ENCODE peak calls at places on chromosome 21, in five cellular contexts. R is NB4, F is thoracic aorta, B is astrocyte of the spinal cord, W is kidney. S is an unnamed sample.
A peak's percentile ranks its signal among the peaks of the same experiment; 100 is the strongest.

GRCh38 chr21:43188712-43189151 is 19.9 kb downstream of the CRYAA start:
- DNase-seq in R (no peak), F (no peak), B (no peak), W (peak; percentile 39), S (no peak)

GRCh38 chr21:26887241-26887640 is 42.0 kb upstream of the ADAMTS1 start:
- DNase-seq in R (no peak), F (no peak), B (peak; percentile 2), W (no peak), S (peak; percentile 87)

GRCh38 chr21:39660596-39660995 is 47.9 kb downstream of the B3GALT5 start:
- DNase-seq in R (no peak), F (no peak), B (peak; percentile 84), W (no peak), S (peak; percentile 63)

GRCh38 chr21:39388038-39388810 is 39.3 kb upstream of the HMGN1 start:
- DNase-seq in R (peak; percentile 89), F (peak; percentile 51), B (peak; percentile 82), W (peak; percentile 96), S (peak; percentile 80)

GRCh38 chr21:39441502-39442475 is 3.8 kb downstream of the LCA5L start:
- DNase-seq in R (peak; percentile 70), F (no peak), B (peak; percentile 51), W (no peak), S (peak; percentile 66)

GRCh38 chr21:36792505-36792967 is 93.6 kb downstream of the SIM2 start:
- DNase-seq in R (peak; percentile 8), F (no peak), B (no peak), W (no peak), S (no peak)

GRCh38 chr21:35428489-35428888 is 379.4 kb upstream of the RUNX1 start:
- DNase-seq in R (no peak), F (no peak), B (peak; percentile 50), W (no peak), S (peak; percentile 31)

GRCh38 chr21:29684106-29684505 is 255.7 kb downstream of the GRIK1 start:
- DNase-seq in R (no peak), F (no peak), B (no peak), W (no peak), S (no peak)

GRCh38 chr21:35575280-35575915 is 484.9 kb downstream of the SETD4 start:
- DNase-seq in R (no peak), F (no peak), B (peak; percentile 92), W (no peak), S (peak; percentile 68)

GRCh38 chr21:36554411-36555157 is 74.7 kb upstream of the CLDN14 start:
- DNase-seq in R (no peak), F (no peak), B (no peak), W (no peak), S (no peak)

GRCh38 chr21:17576080-17576835 is 36.4 kb downstream of the BTG3 start:
- DNase-seq in R (no peak), F (no peak), B (peak; percentile 3), W (no peak), S (no peak)

GRCh38 chr21:17583898-17584297 is 28.8 kb downstream of the BTG3 start:
- DNase-seq in R (no peak), F (no peak), B (no peak), W (no peak), S (no peak)

GRCh38 chr21:17578162-17578561 is 34.5 kb downstream of the BTG3 start:
- DNase-seq in R (no peak), F (no peak), B (no peak), W (no peak), S (no peak)

GRCh38 chr21:17577701-17578100 is 35.0 kb downstream of the BTG3 start:
- DNase-seq in R (no peak), F (no peak), B (no peak), W (no peak), S (no peak)

GRCh38 chr21:17580319-17580718 is 32.4 kb downstream of the BTG3 start:
- DNase-seq in R (no peak), F (no peak), B (no peak), W (no peak), S (no peak)
- TF ChIP-seq CTCF in R (no peak), F (no peak), B (no peak), W (no peak), S (no peak)

GRCh38 chr21:38326429-38326828 is 69.6 kb downstream of the KCNJ15 start:
- DNase-seq in R (no peak), F (no peak), B (no peak), W (no peak), S (no peak)
- TF ChIP-seq CTCF in R (no peak), F (no peak), B (no peak), W (no peak), S (no peak)

GRCh38 chr21:15557925-15558324 is 171.9 kb upstream of the USP25 start:
- DNase-seq in R (peak; percentile 56), F (no peak), B (no peak), W (no peak), S (no peak)

GRCh38 chr21:15549671-15550070 is 180.1 kb upstream of the USP25 start:
- DNase-seq in R (no peak), F (no peak), B (peak; percentile 2), W (no peak), S (no peak)

GRCh38 chr21:15558884-15559283 is 170.9 kb upstream of the USP25 start:
- DNase-seq in R (no peak), F (no peak), B (no peak), W (no peak), S (no peak)

GRCh38 chr21:15552914-15553491 is 176.8 kb upstream of the USP25 start:
- DNase-seq in R (peak; percentile 7), F (no peak), B (peak; percentile 37), W (no peak), S (peak; percentile 40)
- TF ChIP-seq CTCF in R (no peak), F (no peak), B (peak; percentile 58), W (peak; percentile 42), S (peak; percentile 60)

DNA sequence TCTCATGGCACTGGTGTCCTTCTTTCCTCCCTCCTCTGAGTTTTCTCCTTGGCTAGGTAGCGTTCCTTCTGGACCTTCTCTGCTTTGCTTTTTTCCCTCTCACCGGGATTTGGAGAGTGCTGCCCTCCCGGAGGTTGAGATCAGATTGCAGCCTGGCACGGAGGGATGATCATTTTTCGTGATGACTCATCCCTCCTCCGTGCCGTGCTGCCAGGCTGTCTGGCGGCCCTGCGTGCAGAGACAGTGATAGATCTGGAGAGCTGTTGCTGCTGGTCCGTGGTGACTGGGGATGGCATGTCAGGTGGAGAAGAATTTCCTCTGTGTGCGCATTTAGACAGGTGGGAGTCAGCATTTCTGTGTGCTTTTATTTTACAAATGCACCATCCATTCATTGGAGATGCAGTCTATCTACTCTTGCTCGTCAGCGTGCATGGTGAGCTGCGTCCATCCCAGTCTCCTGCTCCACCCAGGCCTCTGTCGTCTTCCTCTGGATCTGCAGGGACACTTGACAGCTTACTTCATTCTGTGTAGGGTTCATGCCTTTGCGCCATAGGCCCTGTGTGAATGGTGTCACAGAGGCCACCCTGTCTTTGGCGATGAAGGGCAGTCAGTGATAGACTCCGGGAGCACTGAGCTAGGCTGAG is 104.4 kb downstream of the PCBP3 start:
- DNase-seq in R (no peak), F (no peak), B (peak; percentile 40), W (no peak), S (peak; percentile 47)
- TF ChIP-seq CTCF in R (no peak), F (no peak), B (no peak), W (no peak), S (no peak)

GRCh38 chr21:23740463-23740862 is 1866.8 kb downstream of the MRPL39 start:
- DNase-seq in R (no peak), F (no peak), B (no peak), W (no peak), S (no peak)
- TF ChIP-seq CTCF in R (no peak), F (no peak), B (no peak), W (no peak), S (no peak)

GRCh38 chr21:22346576-22346975 is 1348.4 kb downstream of the NCAM2 start:
- DNase-seq in R (no peak), F (no peak), B (no peak), W (no peak), S (no peak)
- TF ChIP-seq CTCF in R (no peak), F (no peak), B (no peak), W (no peak), S (no peak)

DNA sequence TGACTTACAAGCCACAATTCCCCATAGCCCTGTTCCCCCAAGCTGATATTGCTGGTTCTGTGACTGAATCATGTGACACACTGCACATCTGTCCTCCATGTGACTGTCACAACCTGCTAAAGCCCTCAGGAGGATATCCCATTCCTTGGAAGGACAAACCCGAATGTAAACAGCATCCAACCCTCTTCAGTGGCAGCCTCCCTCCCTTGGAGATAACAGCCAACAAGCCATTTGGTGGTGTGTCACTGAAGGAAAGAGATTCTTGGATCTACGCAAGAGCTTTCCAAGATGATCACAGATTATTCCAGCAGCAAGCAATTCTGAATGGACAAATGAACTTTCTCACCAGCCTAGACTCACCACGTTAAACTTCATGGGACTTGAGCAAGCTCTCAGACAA is 153.9 kb upstream of the TIAM1 start:
- DNase-seq in R (no peak), F (no peak), B (no peak), W (no peak), S (no peak)
- TF ChIP-seq CTCF in R (no peak), F (no peak), B (no peak), W (no peak), S (no peak)

GRCh38 chr21:33127154-33127893 is 57.4 kb downstream of the OLIG1 start:
- DNase-seq in R (peak; percentile 82), F (no peak), B (peak; percentile 67), W (no peak), S (peak; percentile 74)

GRCh38 chr21:33133912-33134311 is 64.0 kb downstream of the OLIG1 start:
- DNase-seq in R (no peak), F (no peak), B (no peak), W (no peak), S (no peak)

GRCh38 chr21:33128538-33128937 is 58.6 kb downstream of the OLIG1 start:
- DNase-seq in R (peak; percentile 32), F (no peak), B (no peak), W (no peak), S (no peak)

GRCh38 chr21:33135925-33136324 is 66.0 kb downstream of the OLIG1 start:
- DNase-seq in R (no peak), F (no peak), B (no peak), W (no peak), S (no peak)

GRCh38 chr21:33132054-33132453 is 62.1 kb downstream of the OLIG1 start:
- DNase-seq in R (no peak), F (no peak), B (no peak), W (no peak), S (no peak)
- TF ChIP-seq CTCF in R (peak; percentile 32), F (no peak), B (no peak), W (no peak), S (peak; percentile 4)

S was measured in fibroblast of the aortic adventitia.